ENCODE peak calls at places on chromosomes 12 and 14, in seven cellular contexts. E, L, H, F, G, K and N are unnamed samples.

GRCh38 chr12:8948711-8949524 is 527 bp downstream of the M6PR start:
- DNase-seq in E (peak; percentile 35), L (no peak), H (peak; percentile 18), F (peak; percentile 13), G (no peak), K (peak; percentile 3), N (peak; percentile 18)

GRCh38 chr12:91926810-91927209 is 218.8 kb downstream of the BTG1 start:
- DNase-seq in E (peak; percentile 50), L (peak; percentile 71), H (no peak), F (peak; percentile 39), G (no peak), K (peak; percentile 38), N (peak; percentile 90)

GRCh38 chr14:70871863-70872677 is 35.2 kb upstream of the PCNX1 start:
- DNase-seq in E (no peak), L (no peak), H (no peak), F (no peak), G (no peak), K (no peak), N (no peak)

GRCh38 chr12:119949145-119949544 is 39.9 kb upstream of the BICDL1 start:
- DNase-seq in E (no peak), L (no peak), H (no peak), F (no peak), G (no peak), K (peak; percentile 59), N (no peak)

GRCh38 chr12:57188090-57188425 is 28.5 kb upstream of the NXPH4 start:
- DNase-seq in E (peak; percentile 40), L (no peak), H (no peak), F (no peak), G (no peak), K (no peak), N (no peak)

GRCh38 chr12:108857158-108857407 is 300 bp downstream of the SSH1 start:
- DNase-seq in E (no peak), L (no peak), H (no peak), F (no peak), G (no peak), K (no peak), N (no peak)

GRCh38 chr12:130632582-130633174 is 83.4 kb downstream of the RIMBP2 start:
- DNase-seq in E (no peak), L (peak; percentile 40), H (no peak), F (no peak), G (no peak), K (peak; percentile 7), N (peak; percentile 38)

GRCh38 chr14:60094306-60094897 is 2.7 kb downstream of the PCNX4 start:
- DNase-seq in E (no peak), L (no peak), H (no peak), F (peak; percentile 21), G (peak; percentile 6), K (no peak), N (no peak)

GRCh38 chr12:124768462-124769165 is 95.0 kb downstream of the SCARB1 start:
- DNase-seq in E (no peak), L (no peak), H (no peak), F (no peak), G (no peak), K (no peak), N (no peak)

GRCh38 chr12:75913502-75914110 is 118.0 kb downstream of the PHLDA1 start:
- DNase-seq in E (no peak), L (no peak), H (no peak), F (no peak), G (peak; percentile 54), K (peak; percentile 31), N (no peak)

GRCh38 chr12:44381341-44381740 is 494.8 kb downstream of the NELL2 start:
- DNase-seq in E (no peak), L (no peak), H (no peak), F (no peak), G (no peak), K (no peak), N (no peak)

GRCh38 chr14:99802301-99803105 is 9.3 kb downstream of the EML1 start:
- DNase-seq in E (no peak), L (peak; percentile 29), H (no peak), F (no peak), G (no peak), K (no peak), N (no peak)